ENCODE peak calls at places on chromosomes 4 and X, in four cellular contexts. M is suprapubic skin, P is Peyer's patch, C is thyroid gland. K is an unnamed sample.
A peak's percentile ranks its signal among the peaks of the same experiment; 100 is the strongest.

GRCh38 chrX:132025085-132025484 is 2.0 kb downstream of the STK26 start:
- DNase-seq in C (no peak), M (no peak), P (no peak), K (no peak)

GRCh38 chr4:182245541-182246245 is 2.5 kb downstream of the TENM3 start:
- DNase-seq in C (no peak), P (no peak), M (no peak), K (no peak)

GRCh38 chr4:127000090-127000489 is 632.7 kb upstream of the INTU start:
- DNase-seq in C (no peak), M (no peak), P (no peak), K (no peak)

GRCh38 chr4:116223059-116223732 is 862.2 kb downstream of the TRAM1L1 start:
- DNase-seq in P (no peak), C (no peak), M (no peak), K (no peak)

GRCh38 chrX:109714340-109714958 is 18.6 kb downstream of the ACSL4 start:
- DNase-seq in M (no peak), C (no peak), P (no peak), K (no peak)

GRCh38 chrX:100615015-100615414 is 21.6 kb downstream of the TSPAN6 start:
- DNase-seq in P (no peak), M (no peak), C (peak; percentile 42), K (peak; percentile 32)

GRCh38 chrX:40622741-40623536 is at the start of gene MPC1L:
- DNase-seq in M (no peak), P (no peak), C (no peak), K (no peak)

GRCh38 chr4:4990857-4991540 is 28.3 kb downstream of the CYTL1 start:
- DNase-seq in M (peak; percentile 91), P (peak; percentile 17), C (peak; percentile 30), K (peak; percentile 87)

GRCh38 chr4:8435656-8436121 is 4.8 kb downstream of the ACOX3 start:
- DNase-seq in C (peak; percentile 74), M (no peak), P (peak; percentile 72), K (no peak)

GRCh38 chr4:54318904-54319303 is 89.8 kb downstream of the PDGFRA start:
- DNase-seq in M (no peak), C (no peak), P (no peak), K (no peak)

GRCh38 chrX:39670281-39670680 is 427.5 kb downstream of the BCOR start:
- DNase-seq in P (no peak), M (no peak), C (no peak), K (no peak)

GRCh38 chr4:105122334-105122733 is 24.3 kb upstream of the TET2 start:
- DNase-seq in C (no peak), P (no peak), M (no peak), K (no peak)

GRCh38 chrX:3263681-3264126 is 82.7 kb downstream of the MXRA5 start:
- DNase-seq in C (no peak), P (no peak), M (no peak), K (no peak)

GRCh38 chr4:138161351-138161750 is 80.8 kb downstream of the SLC7A11 start:
- DNase-seq in M (no peak), C (no peak), P (no peak), K (no peak)

GRCh38 chr4:153465583-153465921 is 608 bp upstream of the TMEM131L start:
- DNase-seq in M (no peak), P (peak; percentile 74), C (peak; percentile 63), K (peak; percentile 72)

GRCh38 chrX:102154218-102154860 is 1.4 kb downstream of the BEX5 start:
- DNase-seq in C (peak; percentile 32), P (no peak), M (no peak), K (no peak)

GRCh38 chr4:128358231-128358902 is 70.8 kb upstream of the PGRMC2 start:
- DNase-seq in C (no peak), P (no peak), M (no peak), K (no peak)

GRCh38 chrX:105744946-105745345 is 77.4 kb upstream of the NRK start:
- DNase-seq in C (no peak), P (no peak), M (no peak), K (no peak)

GRCh38 chr4:119099227-119099910 is 36.3 kb upstream of the MYOZ2 start:
- DNase-seq in C (no peak), M (no peak), P (no peak), K (no peak)

GRCh38 chr4:127219247-127219646 is 413.5 kb upstream of the INTU start:
- DNase-seq in M (no peak), C (no peak), P (no peak), K (no peak)

GRCh38 chrX:109732319-109732779 is 708 bp downstream of the ACSL4 start:
- DNase-seq in M (no peak), P (no peak), C (no peak), K (no peak)

GRCh38 chrX:81003491-81004185 is 194.0 kb upstream of the BRWD3 start:
- DNase-seq in M (no peak), P (no peak), C (no peak), K (no peak)

GRCh38 chrX:10011261-10011931 is 44.2 kb downstream of the CLDN34 start:
- DNase-seq in P (no peak), M (no peak), C (no peak), K (no peak)

GRCh38 chrX:119398974-119399771 is at the start of gene SLC25A43:
- DNase-seq in C (peak; percentile 21), P (peak; percentile 22), M (no peak), K (peak; percentile 47)

GRCh38 chr4:8334786-8335460 is 65.4 kb downstream of the HTRA3 start:
- DNase-seq in M (peak; percentile 59), P (no peak), C (no peak), K (no peak)

GRCh38 chr4:154739111-154739510 is 4.7 kb upstream of the LRAT start:
- DNase-seq in M (no peak), P (no peak), C (no peak), K (no peak)

GRCh38 chr4:17781072-17781830 is at the start of gene FAM184B:
- DNase-seq in M (no peak), P (no peak), C (no peak), K (no peak)

DNA sequence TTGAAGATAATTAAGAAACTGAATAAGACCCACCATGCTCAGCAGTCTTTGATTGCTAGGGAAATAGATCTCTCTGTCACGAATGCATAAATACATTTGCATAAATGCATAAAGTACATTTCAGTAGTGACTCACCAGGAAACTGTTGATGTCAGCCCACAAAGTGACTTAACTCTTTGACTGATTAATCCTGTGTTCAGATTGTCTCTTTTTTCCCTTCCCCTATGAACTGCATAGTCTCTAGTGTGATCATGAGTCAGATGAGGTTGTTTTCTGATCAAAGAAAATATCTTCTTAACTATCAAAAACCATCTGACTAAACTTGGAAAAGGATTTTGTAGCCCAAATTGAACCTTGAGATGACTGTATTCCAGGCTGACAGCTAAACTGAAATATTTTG is 1381.4 kb upstream of the AGA start:
- DNase-seq in P (no peak), C (no peak), M (no peak), K (no peak)
- H3K9me3 ChIP-seq in P (no peaks in the 10 kb centered on the region), C (no peaks in the 10 kb centered on the region), M (no peaks in the 10 kb centered on the region), K (no peaks in the 10 kb centered on the region)

DNA sequence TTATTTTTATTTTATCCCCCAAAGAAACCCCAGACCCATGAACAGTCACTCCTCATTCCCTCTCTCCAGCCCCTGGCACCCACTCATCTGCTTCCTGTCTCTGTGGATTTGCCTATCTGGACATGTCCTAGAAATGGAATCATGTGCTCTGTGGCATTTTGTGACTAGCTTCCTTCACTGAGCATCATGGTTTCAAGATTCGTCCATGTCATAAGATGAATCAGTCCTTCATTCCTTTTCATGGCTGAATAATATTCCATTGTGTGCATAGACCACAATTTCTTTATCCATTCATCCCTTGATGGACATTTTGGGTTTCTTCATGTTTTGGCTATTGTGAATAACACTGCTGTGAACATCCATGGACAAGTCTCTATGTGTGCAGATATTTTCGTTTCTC is 10.2 kb downstream of the ABCD1 start:
- DNase-seq in M (no peak), P (no peak), C (no peak), K (no peak)
- TF ChIP-seq POLR2A in M (no peak), P (no peak), C (no peak), K (no peak)

DNA sequence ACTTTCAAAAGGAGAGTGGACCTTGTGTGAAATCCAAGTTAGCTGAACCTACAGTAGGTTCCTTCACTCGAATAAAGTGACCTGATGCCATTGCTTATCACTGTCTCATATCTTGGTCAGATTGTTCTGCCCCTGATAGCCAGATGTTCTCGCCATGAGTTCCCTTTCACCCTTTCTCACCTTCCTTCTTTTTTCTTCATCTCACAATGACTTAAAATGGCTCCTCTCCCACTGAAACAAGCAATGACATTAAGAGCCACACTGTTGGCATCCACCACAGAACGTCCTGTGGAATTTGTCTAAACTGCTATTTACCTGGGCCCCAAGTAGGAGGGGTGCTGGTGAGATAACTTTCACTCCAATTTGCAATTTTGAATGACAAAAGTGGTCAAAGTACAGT is 227.6 kb upstream of the PPP1R2C start:
- DNase-seq in C (no peak), M (no peak), P (no peak), K (no peak)
- H3K27ac ChIP-seq in C (no peak overlapping the region), M (no peak overlapping the region), P (no peak overlapping the region), K (no peak overlapping the region)

GRCh38 chr4:99863-100262 is 24.4 kb upstream of the ZNF718 start:
- DNase-seq in C (no peak), P (no peak), M (no peak), K (no peak)
- H3K9me3 ChIP-seq in C (no peaks in the 10 kb centered on the region), P (no peaks in the 10 kb centered on the region), M (peaks cover 62% of the 10 kb centered on the region), K (peaks cover 13% of the 10 kb centered on the region)

GRCh38 chr4:38004062-38004461 is 43.9 kb downstream of the PTTG2 start:
- DNase-seq in P (no peak), C (peak; percentile 45), M (no peak), K (no peak)

GRCh38 chr4:38001927-38002326 is 41.7 kb downstream of the PTTG2 start:
- DNase-seq in P (no peak), C (no peak), M (no peak), K (no peak)

GRCh38 chr4:38003628-38004027 is 43.4 kb downstream of the PTTG2 start:
- DNase-seq in M (no peak), C (no peak), P (no peak), K (no peak)

GRCh38 chr4:38003102-38003501 is 42.9 kb downstream of the PTTG2 start:
- DNase-seq in M (no peak), P (no peak), C (no peak), K (no peak)

DNA sequence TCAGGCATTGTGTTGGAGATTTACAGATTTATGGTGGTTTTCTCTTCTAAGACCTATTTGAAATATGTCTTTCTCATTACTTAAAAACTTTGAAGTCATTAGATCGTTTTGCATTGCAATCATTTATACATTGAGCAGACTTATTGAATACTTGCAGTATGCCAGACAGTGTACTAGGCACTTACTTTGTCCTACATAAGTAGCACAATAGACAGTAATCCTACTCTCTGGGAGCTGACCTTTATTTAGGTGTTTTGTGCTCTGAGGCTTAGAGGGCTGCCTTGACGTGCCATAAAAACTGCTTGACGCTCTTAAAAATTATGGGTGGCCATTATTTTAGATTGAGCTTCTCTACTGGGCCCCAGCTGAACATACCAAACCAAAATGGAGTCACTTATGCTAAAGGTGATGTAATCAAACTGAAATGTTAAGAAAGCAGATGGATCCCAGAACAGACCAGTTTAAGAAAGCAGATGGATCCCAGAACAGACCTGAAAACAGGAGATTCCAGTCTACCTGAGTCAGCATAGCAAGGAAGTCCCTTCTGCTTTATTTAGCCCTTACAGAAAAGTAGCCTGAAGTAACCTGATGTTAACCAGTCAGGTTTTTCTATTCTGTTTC is 42.4 kb downstream of the PTTG2 start:
- DNase-seq in C (no peak), P (no peak), M (no peak), K (no peak)
- TF ChIP-seq POLR2A in C (no peak), P (no peak), M (no peak), K (no peak)

DNA sequence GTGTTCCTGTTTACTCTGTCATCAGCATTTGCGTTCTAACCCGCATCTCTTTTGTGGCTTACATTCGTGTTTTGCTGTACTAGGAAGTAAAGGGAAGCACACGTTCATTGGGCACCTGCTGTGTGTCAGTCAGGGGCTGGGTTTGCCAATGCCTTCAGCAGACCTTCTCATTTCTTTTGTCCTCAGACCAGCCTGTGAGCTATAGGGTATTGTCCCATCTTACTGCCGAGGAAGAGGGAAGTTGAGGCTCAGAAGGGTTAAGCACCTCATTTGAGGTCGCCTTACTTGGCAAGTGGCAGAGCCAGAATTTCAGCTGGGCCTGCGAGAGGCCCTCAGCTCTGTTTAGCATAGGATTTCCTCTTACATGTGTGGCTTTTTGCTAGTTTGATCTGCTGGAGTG is 8.7 kb downstream of the TBC1D14 start:
- DNase-seq in P (no peak), C (no peak), M (no peak), K (no peak)
- H3K27ac ChIP-seq in P (peak overlapping the region; percentile 81), C (peak overlapping the region; percentile 64), M (peak overlapping the region; percentile 80), K (peak overlapping the region; percentile 21)

K was measured in ovary.